ENCODE peak calls at places on chromosomes 3 and 15, in four cellular contexts. P, L, I and C are unnamed samples.

GRCh38 chr3:136925425-136926190 is 32.2 kb upstream of the IL20RB start:
- DNase-seq in L (no peak), P (no peak), I (no peak), C (no peak)

GRCh38 chr3:16409032-16409431 is 104.5 kb downstream of the RFTN1 start:
- DNase-seq in L (no peak), I (no peak), P (no peak), C (no peak)

GRCh38 chr3:94909726-94910125 is 846.9 kb downstream of the NSUN3 start:
- DNase-seq in I (no peak), P (no peak), L (no peak), C (no peak)

GRCh38 chr3:52931889-52932288 is 34.5 kb upstream of the STIMATE start:
- DNase-seq in L (no peak), P (no peak), I (no peak), C (no peak)

GRCh38 chr3:72336821-72337479 is 511.3 kb downstream of the SHQ1 start:
- DNase-seq in P (no peak), L (peak), I (no peak), C (no peak)

GRCh38 chr3:128167973-128168674 is 14.8 kb downstream of the EEFSEC start:
- DNase-seq in P (peak), I (no peak), L (no peak), C (no peak)

GRCh38 chr15:42131826-42132806 is 24.3 kb downstream of the PLA2G4F start:
- DNase-seq in P (no peak), I (no peak), L (peak), C (no peak)

GRCh38 chr15:42716626-42717025 is 20.3 kb downstream of the CDAN1 start:
- DNase-seq in L (peak), I (no peak), P (no peak), C (no peak)

GRCh38 chr3:36175113-36175812 is 205.0 kb upstream of the STAC start:
- DNase-seq in P (no peak), L (no peak), I (no peak), C (no peak)

GRCh38 chr3:120569224-120569915 is 26.8 kb upstream of the NDUFB4 start:
- DNase-seq in I (no peak), L (no peak), P (no peak), C (no peak)

GRCh38 chr3:61570813-61571212 is 9.4 kb downstream of the PTPRG start:
- DNase-seq in I (no peak), L (no peak), P (no peak), C (no peak)

GRCh38 chr15:89195836-89196235 is 25.5 kb downstream of the RLBP1 start:
- DNase-seq in L (no peak), I (no peak), P (no peak), C (no peak)

GRCh38 chr15:91426412-91426811 is 326.4 kb downstream of the SV2B start:
- DNase-seq in I (no peak), P (no peak), L (no peak), C (no peak)

GRCh38 chr15:22866066-22866465 is 27.6 kb downstream of the NIPA2 start:
- DNase-seq in L (no peak), P (no peak), I (no peak), C (no peak)

GRCh38 chr15:47473857-47474256 is 243.4 kb upstream of the SEMA6D start:
- DNase-seq in I (no peak), L (no peak), P (no peak), C (no peak)

GRCh38 chr15:83208357-83208661 is 686 bp upstream of the HDGFL3 start:
- DNase-seq in I (no peak), L (no peak), P (no peak), C (no peak)

GRCh38 chr3:52423214-52423613 is 21.7 kb downstream of the SEMA3G start:
- DNase-seq in P (no peak), L (no peak), I (no peak), C (no peak)

GRCh38 chr3:135473449-135473848 is 492.1 kb upstream of the PPP2R3A start:
- DNase-seq in L (no peak), P (no peak), I (no peak), C (no peak)

GRCh38 chr3:4730734-4731133 is 237.6 kb downstream of the ITPR1 start:
- DNase-seq in I (no peak), P (no peak), L (no peak), C (no peak)

DNA sequence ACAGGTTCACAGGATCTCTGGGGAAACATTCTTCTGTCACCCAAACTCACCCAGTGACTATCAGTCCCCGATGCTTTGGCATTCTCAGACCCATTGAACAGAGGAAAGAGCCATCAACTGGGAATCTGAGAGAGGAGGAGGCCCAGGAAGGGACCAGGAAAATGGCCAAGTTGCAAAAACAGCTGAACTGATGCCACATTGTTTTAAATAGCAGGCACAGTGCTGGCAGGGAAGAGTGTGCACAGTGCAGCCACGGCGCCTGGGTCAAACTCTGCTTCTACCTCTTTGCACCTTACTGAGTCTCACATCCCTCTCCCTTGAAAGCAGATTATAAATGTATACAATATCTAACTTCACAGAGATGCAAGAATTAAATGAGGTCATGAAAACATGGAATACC is 66.4 kb downstream of the SRGAP3 start:
- DNase-seq in I (no peak), L (no peak), P (no peak), C (no peak)
- TF ChIP-seq FOXK2 in I (no peak), L (no peak), P (no peak), C (no peak)

GRCh38 chr15:34850121-34850520 is 54.8 kb upstream of the ACTC1 start:
- DNase-seq in L (no peak), P (no peak), I (no peak), C (no peak)

GRCh38 chr15:34851007-34851406 is 55.7 kb upstream of the ACTC1 start:
- DNase-seq in L (no peak), I (no peak), P (no peak), C (no peak)

GRCh38 chr15:34849364-34849959 is 54.1 kb upstream of the ACTC1 start:
- DNase-seq in P (no peak), I (no peak), L (no peak), C (no peak)

GRCh38 chr15:34851751-34852150 is 56.4 kb upstream of the ACTC1 start:
- DNase-seq in P (no peak), I (no peak), L (no peak), C (no peak)

GRCh38 chr15:34847598-34847997 is 52.2 kb upstream of the ACTC1 start:
- DNase-seq in P (no peak), I (no peak), L (no peak), C (no peak)
- TF ChIP-seq FOXK2 in P (no peak), I (no peak), L (no peak), C (no peak)

GRCh38 chr15:100928632-100929280 is 9.6 kb downstream of the LRRK1 start:
- DNase-seq in P (no peak), I (no peak), L (no peak), C (no peak)
- TF ChIP-seq FOXK2 in P (no peak), I (no peak), L (no peak), C (no peak)

GRCh38 chr3:99659032-99659431 is 20.6 kb downstream of the COL8A1 start:
- DNase-seq in P (no peak), L (no peak), I (no peak), C (no peak)
- TF ChIP-seq FOXK2 in P (no peak), L (no peak), I (no peak), C (no peak)

DNA sequence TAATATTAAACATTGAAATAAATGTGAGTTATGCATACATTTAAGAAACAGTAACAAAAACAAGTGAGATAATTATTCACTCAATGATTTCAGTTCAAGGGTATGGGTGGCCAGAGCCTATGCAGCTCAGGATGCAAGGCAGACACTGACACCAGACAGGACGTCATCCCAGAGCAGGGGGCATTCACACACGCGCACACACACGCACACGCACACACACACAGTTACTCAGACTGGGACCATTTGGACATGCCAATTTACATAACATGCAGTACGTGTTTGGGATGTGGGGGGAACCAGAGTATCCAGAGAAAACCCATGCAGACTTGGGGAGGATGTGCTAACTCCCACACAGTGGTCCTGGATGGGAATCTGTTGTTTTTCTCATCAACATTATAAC is 24.9 kb downstream of the CD200 start:
- DNase-seq in I (no peak), P (no peak), L (no peak), C (no peak)
- TF ChIP-seq FOXK2 in I (no peak), P (no peak), L (no peak), C (no peak)

GRCh38 chr3:171099911-171100310 is 73.4 kb upstream of the SLC2A2 start:
- DNase-seq in I (no peak), P (no peak), L (no peak), C (no peak)

GRCh38 chr3:171108066-171108465 is 81.5 kb upstream of the SLC2A2 start:
- DNase-seq in I (no peak), P (no peak), L (no peak), C (no peak)

GRCh38 chr3:171103185-171103584 is 76.7 kb upstream of the SLC2A2 start:
- DNase-seq in L (no peak), P (no peak), I (no peak), C (no peak)

GRCh38 chr3:171101982-171102610 is 75.6 kb upstream of the SLC2A2 start:
- DNase-seq in L (no peak), I (no peak), P (no peak), C (no peak)
- TF ChIP-seq FOXK2 in L (no peak), I (no peak), P (no peak), C (no peak)

GRCh38 chr15:92655178-92655995 is at the start of gene FAM174B:
- DNase-seq in I (no peak), P (no peak), L (no peak), C (peak)

GRCh38 chr15:92653366-92653765 is 2.2 kb downstream of the FAM174B start:
- DNase-seq in L (no peak), I (no peak), P (no peak), C (no peak)

GRCh38 chr15:92652576-92652966 is 3.0 kb downstream of the FAM174B start:
- DNase-seq in P (no peak), I (no peak), L (no peak), C (no peak)

GRCh38 chr15:92654662-92655061 is 913 bp downstream of the FAM174B start:
- DNase-seq in I (no peak), P (no peak), L (no peak), C (no peak)

DNA sequence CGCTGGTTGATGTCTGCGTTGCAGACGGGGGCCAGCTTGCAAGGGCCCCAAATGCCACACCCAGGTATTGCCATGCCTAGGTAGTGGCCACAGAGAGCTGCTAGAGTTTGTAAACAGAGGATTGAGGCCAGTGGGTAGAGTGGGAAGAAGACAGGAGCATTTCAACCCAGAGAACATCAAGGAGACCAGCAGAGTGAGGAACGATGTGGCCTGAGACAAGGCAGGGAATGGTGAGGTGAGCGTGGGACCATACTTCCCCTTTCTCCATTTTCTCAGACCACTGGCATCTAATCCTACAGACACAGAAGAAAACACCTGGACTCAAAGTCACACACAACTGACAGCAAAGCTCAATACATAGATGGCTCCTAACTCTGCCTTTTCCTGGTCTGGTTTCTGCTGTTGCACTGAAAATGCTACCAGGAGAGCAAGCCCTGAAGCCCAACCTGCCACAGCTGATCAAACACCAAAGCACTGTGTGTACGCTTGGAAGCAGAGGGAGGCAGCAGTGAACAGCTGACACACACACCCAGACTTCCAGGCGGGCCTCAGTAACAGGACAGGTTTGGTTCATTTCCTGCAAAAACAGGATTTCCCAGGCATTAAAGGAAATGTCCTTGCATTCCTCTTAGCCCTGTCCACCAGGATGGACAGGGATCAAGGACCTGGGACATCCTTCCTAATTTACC is 1.6 kb downstream of the FAM174B start:
- DNase-seq in P (peak), L (no peak), I (no peak), C (no peak)
- TF ChIP-seq FOXK2 in P (no peak), L (no peak), I (no peak), C (no peak)

DNA sequence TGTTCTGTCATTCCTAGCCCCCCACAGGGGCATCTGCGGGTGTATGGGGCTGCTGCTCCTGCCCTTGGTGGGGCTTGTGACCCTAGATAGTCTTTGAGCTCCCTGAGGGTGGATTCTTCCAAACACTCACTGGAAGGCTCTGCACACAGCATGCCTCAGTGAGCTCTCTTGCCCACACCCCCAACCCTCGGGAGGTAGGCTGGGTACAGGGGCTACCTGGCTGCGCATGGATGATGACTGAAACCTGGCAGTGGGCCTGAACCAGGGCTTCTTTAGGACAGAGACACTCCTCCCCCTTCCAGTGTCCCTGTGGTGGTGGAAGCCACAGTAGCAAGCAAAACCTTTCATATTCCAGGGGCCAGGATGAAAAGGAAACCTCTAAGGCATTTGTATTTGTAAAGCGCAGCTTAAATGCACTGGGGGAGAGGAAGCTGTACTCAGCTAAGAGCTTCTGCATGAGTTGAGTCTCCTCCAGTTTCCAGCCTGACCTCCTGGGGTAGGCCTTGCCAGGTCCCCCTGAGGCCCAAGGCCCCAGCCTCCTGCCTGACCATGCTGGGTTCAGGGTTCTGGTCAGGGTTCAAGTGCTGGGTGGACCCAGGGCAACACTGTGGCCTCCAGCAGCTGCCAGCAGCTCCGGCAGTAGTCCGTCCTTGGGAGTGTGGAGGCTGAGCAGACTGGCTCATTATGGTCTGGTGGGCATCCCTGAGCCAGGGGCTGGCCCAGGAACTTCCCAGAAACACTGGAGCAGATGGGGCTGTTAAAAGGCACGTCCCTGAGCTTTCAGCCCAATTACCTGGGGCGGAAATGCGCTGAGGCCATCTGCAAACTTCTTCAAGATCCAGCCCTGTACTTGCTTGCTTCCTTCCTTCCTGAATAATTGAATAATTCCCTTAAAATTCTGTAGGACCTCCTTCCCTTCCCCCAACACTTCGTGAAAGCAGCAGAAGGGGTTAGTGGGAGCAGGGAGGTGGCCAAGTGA is 89.7 kb downstream of the HMG20A start:
- DNase-seq in P (no peak), L (no peak), I (no peak), C (no peak)
- TF ChIP-seq FOXK2 in P (no peak), L (no peak), I (no peak), C (no peak)

GRCh38 chr15:74240897-74241614 is 4.9 kb downstream of the CCDC33 start:
- DNase-seq in L (no peak), P (no peak), I (no peak), C (no peak)

GRCh38 chr15:74242296-74242929 is 6.3 kb downstream of the CCDC33 start:
- DNase-seq in L (peak), I (no peak), P (peak), C (no peak)

GRCh38 chr15:74243431-74243830 is 7.3 kb downstream of the CCDC33 start:
- DNase-seq in P (no peak), I (no peak), L (no peak), C (no peak)

GRCh38 chr15:74244818-74245341 is 8.8 kb downstream of the CCDC33 start:
- DNase-seq in I (no peak), P (no peak), L (no peak), C (no peak)

GRCh38 chr15:74245342-74245931 is 9.3 kb downstream of the CCDC33 start:
- DNase-seq in I (no peak), L (peak), P (no peak), C (no peak)
- TF ChIP-seq FOXK2 in I (no peak), L (no peak), P (no peak), C (no peak)